ENCODE peak calls at places on chromosome 22, in five cellular contexts. One of them, this sample, is unnamed.

GRCh38 chr22:25841775-25842174 is 99.8 kb downstream of the MYO18B start:
- DNase-seq in neuronal stem cell: no peak
- DNase-seq in H9: no peak
- DNase-seq in trophoblast cell: no peak
- DNase-seq in H1: no peak
- DNase-seq in this sample: no peak

GRCh38 chr22:43967069-43967468 is 11.8 kb downstream of the SAMM50 start:
- DNase-seq in neuronal stem cell: no peak
- DNase-seq in H9: no peak
- DNase-seq in trophoblast cell: no peak
- DNase-seq in H1: no peak
- DNase-seq in this sample: no peak

GRCh38 chr22:42937164-42937854 is 77.6 kb downstream of the PACSIN2 start:
- DNase-seq in neuronal stem cell: no peak
- DNase-seq in H9: peak; percentile 23
- DNase-seq in trophoblast cell: peak; percentile 51
- DNase-seq in H1: no peak
- DNase-seq in this sample: peak; percentile 94

GRCh38 chr22:50262460-50262911 is 1.0 kb upstream of the MAPK12 start:
- DNase-seq in neuronal stem cell: no peak
- DNase-seq in H9: no peak
- DNase-seq in trophoblast cell: no peak
- DNase-seq in H1: no peak
- DNase-seq in this sample: no peak

GRCh38 chr22:36746571-36746970 is 29.3 kb downstream of the IFT27 start:
- DNase-seq in neuronal stem cell: no peak
- DNase-seq in H9: peak; percentile 18
- DNase-seq in trophoblast cell: no peak
- DNase-seq in H1: no peak
- DNase-seq in this sample: no peak

GRCh38 chr22:44382461-44383038 is 69.8 kb upstream of the SHISAL1 start:
- DNase-seq in neuronal stem cell: no peak
- DNase-seq in H9: no peak
- DNase-seq in trophoblast cell: no peak
- DNase-seq in H1: no peak
- DNase-seq in this sample: no peak

GRCh38 chr22:46934746-46935491 is 172.5 kb downstream of the TBC1D22A start:
- DNase-seq in neuronal stem cell: no peak
- DNase-seq in H9: no peak
- DNase-seq in trophoblast cell: peak; percentile 93
- DNase-seq in H1: no peak
- DNase-seq in this sample: peak; percentile 98

GRCh38 chr22:42907404-42908081 is 50.5 kb upstream of the ARFGAP3 start:
- DNase-seq in neuronal stem cell: no peak
- DNase-seq in H9: no peak
- DNase-seq in trophoblast cell: no peak
- DNase-seq in H1: no peak
- DNase-seq in this sample: no peak

GRCh38 chr22:40326905-40327735 is 19.2 kb upstream of the ADSL start:
- DNase-seq in neuronal stem cell: peak; percentile 29
- DNase-seq in H9: peak; percentile 49
- DNase-seq in trophoblast cell: no peak
- DNase-seq in H1: no peak
- DNase-seq in this sample: peak; percentile 41

GRCh38 chr22:50192056-50192824 is 6.5 kb downstream of the TRABD start:
- DNase-seq in neuronal stem cell: no peak
- DNase-seq in H9: no peak
- DNase-seq in trophoblast cell: no peak
- DNase-seq in H1: no peak
- DNase-seq in this sample: no peak

GRCh38 chr22:40720538-40721256 is 41.4 kb downstream of the MCHR1 start:
- DNase-seq in neuronal stem cell: no peak
- DNase-seq in H9: no peak
- DNase-seq in trophoblast cell: no peak
- DNase-seq in H1: no peak
- DNase-seq in this sample: peak; percentile 48

GRCh38 chr22:48576333-48577013 is 1251.2 kb downstream of the BRD1 start:
- DNase-seq in neuronal stem cell: peak; percentile 57
- DNase-seq in H9: peak; percentile 54
- DNase-seq in trophoblast cell: no peak
- DNase-seq in H1: no peak
- DNase-seq in this sample: no peak

GRCh38 chr22:49966716-49967332 is 6.3 kb downstream of the PIM3 start:
- DNase-seq in neuronal stem cell: no peak
- DNase-seq in H9: peak; percentile 32
- DNase-seq in trophoblast cell: peak; percentile 50
- DNase-seq in H1: no peak
- DNase-seq in this sample: peak; percentile 85

GRCh38 chr22:41775976-41776375 is 24.5 kb upstream of the CCDC134 start:
- DNase-seq in neuronal stem cell: no peak
- DNase-seq in H9: no peak
- DNase-seq in trophoblast cell: no peak
- DNase-seq in H1: no peak
- DNase-seq in this sample: no peak
- H2BK12ac ChIP-seq in neuronal stem cell: no peak overlapping the region
- H2BK12ac ChIP-seq in H9: no peak overlapping the region
- H2BK12ac ChIP-seq in trophoblast cell: no peak overlapping the region
- H2BK12ac ChIP-seq in H1: peak overlapping the region; percentile 5
- H2BK12ac ChIP-seq in this sample: no peak overlapping the region

GRCh38 chr22:30241576-30242371 is 4.8 kb downstream of the LIF start:
- DNase-seq in neuronal stem cell: no peak
- DNase-seq in H9: no peak
- DNase-seq in trophoblast cell: no peak
- DNase-seq in H1: no peak
- DNase-seq in this sample: no peak

GRCh38 chr22:30245985-30246901 is at the start of gene LIF:
- DNase-seq in neuronal stem cell: no peak
- DNase-seq in H9: peak; percentile 56
- DNase-seq in trophoblast cell: no peak
- DNase-seq in H1: no peak
- DNase-seq in this sample: peak; percentile 83

GRCh38 chr22:30240541-30241417 is 5.8 kb downstream of the LIF start:
- DNase-seq in neuronal stem cell: no peak
- DNase-seq in H9: no peak
- DNase-seq in trophoblast cell: no peak
- DNase-seq in H1: no peak
- DNase-seq in this sample: no peak

GRCh38 chr22:30245181-30245984 is 1.2 kb downstream of the LIF start:
- DNase-seq in neuronal stem cell: no peak
- DNase-seq in H9: peak; percentile 63
- DNase-seq in trophoblast cell: no peak
- DNase-seq in H1: no peak
- DNase-seq in this sample: no peak

DNA sequence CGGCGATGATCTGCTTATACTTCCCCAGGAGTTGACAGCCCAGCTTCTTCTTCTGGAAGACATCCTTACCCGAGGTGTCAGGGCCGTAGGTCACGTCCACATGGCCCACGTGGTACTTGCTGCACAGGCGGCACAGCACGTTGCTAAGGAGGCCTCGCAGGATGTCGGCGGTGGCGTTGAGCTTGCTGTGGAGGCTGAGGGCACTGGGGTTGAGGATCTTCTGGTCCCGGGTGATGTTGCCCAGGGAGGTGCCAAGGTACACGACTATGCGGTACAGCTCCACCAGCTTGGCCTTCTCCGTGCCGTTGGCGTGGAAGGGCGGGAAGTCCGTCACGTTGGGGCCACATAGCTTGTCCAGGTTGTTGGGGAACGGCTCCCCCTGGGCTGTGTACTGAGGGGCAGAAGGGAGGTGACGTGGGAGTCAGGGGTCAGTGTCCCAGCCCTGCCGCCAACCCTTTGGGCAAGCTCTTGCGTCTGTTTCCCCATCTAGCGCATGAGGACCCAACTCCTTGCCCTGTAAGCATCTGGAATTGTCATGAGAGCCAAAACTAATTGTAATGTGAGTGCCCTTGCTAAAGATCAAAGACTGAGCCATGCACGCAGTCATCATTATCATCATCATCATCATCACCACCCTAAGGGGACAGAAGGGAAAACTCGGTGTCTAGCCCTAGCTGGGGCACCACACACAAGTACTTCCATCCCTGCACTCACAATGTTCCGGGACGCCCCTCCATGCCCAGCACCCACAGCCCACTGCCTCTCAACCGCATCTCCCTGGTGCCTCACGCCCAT is 2.7 kb downstream of the LIF start:
- DNase-seq in neuronal stem cell: no peak
- DNase-seq in H9: no peak
- DNase-seq in trophoblast cell: no peak
- DNase-seq in H1: no peak
- DNase-seq in this sample: no peak
- H4K8ac ChIP-seq in neuronal stem cell: no peak overlapping the region
- H4K8ac ChIP-seq in H9: no peak overlapping the region
- H4K8ac ChIP-seq in trophoblast cell: no peak overlapping the region
- H4K8ac ChIP-seq in H1: no peak overlapping the region
- H4K8ac ChIP-seq in this sample: no peak overlapping the region

GRCh38 chr22:24233235-24233634 is 11.6 kb downstream of the GGT5 start:
- DNase-seq in neuronal stem cell: no peak
- DNase-seq in H9: no peak
- DNase-seq in trophoblast cell: no peak
- DNase-seq in H1: no peak
- DNase-seq in this sample: no peak
- H3K23ac ChIP-seq in neuronal stem cell: no peak overlapping the region
- H3K23ac ChIP-seq in H9: no peak overlapping the region
- H3K23ac ChIP-seq in trophoblast cell: no peak overlapping the region
- H3K23ac ChIP-seq in H1: no peak overlapping the region
- H3K23ac ChIP-seq in this sample: no peak overlapping the region

GRCh38 chr22:45910928-45911467 is 66.0 kb downstream of the WNT7B start:
- DNase-seq in neuronal stem cell: no peak
- DNase-seq in H9: no peak
- DNase-seq in trophoblast cell: no peak
- DNase-seq in H1: no peak
- DNase-seq in this sample: no peak
- H2BK12ac ChIP-seq in neuronal stem cell: peak overlapping the region; percentile 34
- H2BK12ac ChIP-seq in H9: no peak overlapping the region
- H2BK12ac ChIP-seq in trophoblast cell: no peak overlapping the region
- H2BK12ac ChIP-seq in H1: no peak overlapping the region
- H2BK12ac ChIP-seq in this sample: no peak overlapping the region

DNA sequence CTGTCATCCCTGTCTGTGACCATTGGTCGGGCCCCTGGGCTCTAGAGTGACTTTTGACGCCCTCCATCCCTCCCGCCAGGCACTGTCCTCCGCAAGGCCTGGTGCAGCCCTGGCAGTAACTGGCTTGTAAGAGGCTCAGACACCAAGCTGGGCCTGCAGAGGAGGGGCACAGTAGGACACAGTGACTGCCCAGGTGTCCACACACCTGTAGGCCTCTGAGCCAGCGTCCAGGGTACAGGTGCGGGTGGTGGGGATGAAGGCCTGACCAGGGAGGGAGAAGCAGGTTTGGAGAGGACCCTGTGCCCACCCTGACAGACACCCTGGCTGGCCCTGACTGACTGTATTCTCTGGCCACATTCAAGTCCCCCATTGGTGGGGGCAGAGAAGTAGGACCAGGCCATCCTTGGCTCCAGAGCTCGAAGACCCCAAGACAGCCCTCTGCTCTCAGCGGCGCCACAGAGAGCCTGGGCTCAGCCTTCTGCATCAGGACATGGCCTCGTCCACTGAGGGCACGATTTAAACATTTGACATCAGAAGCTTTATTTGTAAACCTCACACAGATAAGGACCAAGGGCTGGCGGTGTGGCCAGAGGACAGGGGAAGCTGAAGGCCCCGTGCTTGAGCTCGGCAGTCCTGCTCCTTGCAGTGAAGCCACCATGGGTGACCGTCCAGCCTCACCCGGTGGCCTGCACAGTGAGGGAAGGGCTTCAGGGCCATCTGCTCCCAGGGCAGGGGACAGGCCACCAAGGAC is 31.4 kb downstream of the PPIL2 start:
- DNase-seq in neuronal stem cell: no peak
- DNase-seq in H9: no peak
- DNase-seq in trophoblast cell: no peak
- DNase-seq in H1: no peak
- DNase-seq in this sample: no peak
- H4K8ac ChIP-seq in neuronal stem cell: peak overlapping the region; percentile 65
- H4K8ac ChIP-seq in H9: no peak overlapping the region
- H4K8ac ChIP-seq in trophoblast cell: no peak overlapping the region
- H4K8ac ChIP-seq in H1: no peak overlapping the region
- H4K8ac ChIP-seq in this sample: no peak overlapping the region

GRCh38 chr22:17728786-17729185 is 45.5 kb downstream of the BID start:
- DNase-seq in neuronal stem cell: no peak
- DNase-seq in H9: no peak
- DNase-seq in trophoblast cell: no peak
- DNase-seq in H1: no peak
- DNase-seq in this sample: no peak

GRCh38 chr22:17725465-17725800 is 48.8 kb downstream of the BID start:
- DNase-seq in neuronal stem cell: no peak
- DNase-seq in H9: no peak
- DNase-seq in trophoblast cell: no peak
- DNase-seq in H1: no peak
- DNase-seq in this sample: no peak

GRCh38 chr22:17726561-17727243 is 47.6 kb downstream of the BID start:
- DNase-seq in neuronal stem cell: no peak
- DNase-seq in H9: no peak
- DNase-seq in trophoblast cell: peak; percentile 68
- DNase-seq in H1: no peak
- DNase-seq in this sample: peak; percentile 70

GRCh38 chr22:17729561-17729960 is 44.7 kb downstream of the BID start:
- DNase-seq in neuronal stem cell: no peak
- DNase-seq in H9: no peak
- DNase-seq in trophoblast cell: no peak
- DNase-seq in H1: no peak
- DNase-seq in this sample: no peak

DNA sequence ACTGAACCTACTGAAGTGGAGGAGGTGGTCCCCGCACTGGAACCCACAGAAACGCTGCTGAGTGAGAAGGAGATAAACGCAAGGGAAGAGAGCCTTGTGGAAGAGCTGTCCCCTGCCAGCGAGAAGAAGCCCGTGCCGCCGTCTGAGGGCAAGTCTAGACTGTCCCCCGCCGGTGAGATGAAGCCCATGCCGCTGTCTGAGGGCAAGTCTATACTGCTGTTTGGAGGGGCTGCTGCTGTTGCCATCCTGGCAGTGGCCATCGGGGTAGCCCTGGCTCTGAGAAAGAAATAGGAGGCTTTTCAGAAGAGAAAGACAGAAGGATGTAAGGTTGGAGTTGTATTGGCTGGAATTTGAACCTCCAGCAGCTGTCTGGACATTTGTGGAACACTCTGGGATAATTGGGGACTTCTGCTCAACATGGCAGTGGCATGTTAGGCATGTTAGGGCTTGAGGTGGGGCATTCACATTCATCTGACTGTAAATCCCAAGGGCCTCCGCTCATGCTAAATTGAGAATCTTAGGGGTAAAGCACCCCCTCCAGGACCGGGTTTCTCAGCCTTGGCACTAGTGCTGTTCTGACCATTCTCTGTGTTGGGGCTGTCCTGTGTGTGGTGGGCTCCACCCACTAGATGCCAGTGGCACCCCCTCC is 46.9 kb downstream of the BID start:
- DNase-seq in neuronal stem cell: no peak
- DNase-seq in H9: no peak
- DNase-seq in trophoblast cell: no peak
- DNase-seq in H1: no peak
- DNase-seq in this sample: no peak
- H3K23ac ChIP-seq in neuronal stem cell: no peak overlapping the region
- H3K23ac ChIP-seq in H9: no peak overlapping the region
- H3K23ac ChIP-seq in trophoblast cell: no peak overlapping the region
- H3K23ac ChIP-seq in H1: no peak overlapping the region
- H3K23ac ChIP-seq in this sample: no peak overlapping the region

DNA sequence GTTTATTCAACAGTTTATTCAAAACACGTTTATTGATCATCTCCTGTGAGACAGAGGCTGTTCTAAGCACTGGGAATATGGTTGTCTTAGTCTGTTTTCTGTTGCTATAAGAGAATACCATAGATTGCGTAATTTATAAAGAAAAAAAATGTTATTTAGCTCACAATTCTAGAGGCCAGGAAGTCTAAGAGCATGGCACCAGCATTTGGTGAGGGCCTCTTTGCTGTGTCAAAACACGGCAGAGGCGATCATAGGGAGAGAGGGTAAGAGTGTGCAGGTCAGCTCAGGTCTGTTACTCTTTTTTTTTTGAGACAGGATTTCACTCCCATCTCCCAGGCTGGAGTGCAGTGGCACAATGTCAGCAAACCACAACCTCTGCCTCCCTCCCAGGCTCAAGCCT is 5.2 kb upstream of the IL17RA start:
- DNase-seq in neuronal stem cell: no peak
- DNase-seq in H9: no peak
- DNase-seq in trophoblast cell: peak; percentile 41
- DNase-seq in H1: no peak
- DNase-seq in this sample: no peak
- H2BK12ac ChIP-seq in neuronal stem cell: no peak overlapping the region
- H2BK12ac ChIP-seq in H9: no peak overlapping the region
- H2BK12ac ChIP-seq in trophoblast cell: no peak overlapping the region
- H2BK12ac ChIP-seq in H1: no peak overlapping the region
- H2BK12ac ChIP-seq in this sample: no peak overlapping the region